ENCODE peak calls at places on chromosomes 11 and 22, in seven cellular contexts. P, N, G, J, C, D and T are unnamed samples.
A peak's percentile ranks its signal among the peaks of the same experiment; 100 is the strongest.

GRCh38 chr11:116853461-116854073 is 16.1 kb upstream of the APOA1 start:
- DNase-seq in N (no peak), P (peak; percentile 38), G (no peak), J (peak; percentile 82), D (no peak), C (no peak), T (no peak)

GRCh38 chr11:68128682-68129327 is 7.6 kb upstream of the CHKA start:
- DNase-seq in J (peak; percentile 97), P (no peak), C (peak; percentile 55), G (peak; percentile 79), D (no peak), N (peak; percentile 71), T (peak; percentile 73)

GRCh38 chr22:21761086-21761485 is 25.5 kb upstream of the YPEL1 start:
- DNase-seq in D (no peak), N (no peak), C (no peak), G (no peak), P (no peak), J (no peak), T (no peak)

GRCh38 chr11:128497057-128497957 is 90.1 kb downstream of the ETS1 start:
- DNase-seq in D (no peak), J (peak; percentile 96), G (no peak), C (no peak), N (no peak), P (no peak), T (no peak)

GRCh38 chr11:73989156-73989555 is 6.5 kb upstream of the UCP2 start:
- DNase-seq in C (peak; percentile 47), J (peak; percentile 48), D (no peak), N (no peak), P (no peak), G (no peak), T (no peak)

GRCh38 chr11:45748801-45749200 is 56.1 kb upstream of the SLC35C1 start:
- DNase-seq in P (no peak), C (no peak), D (no peak), J (no peak), G (no peak), N (no peak), T (no peak)

GRCh38 chr11:28448186-28448585 is 340.0 kb downstream of the METTL15 start:
- DNase-seq in N (no peak), C (no peak), J (no peak), G (no peak), D (no peak), P (no peak), T (no peak)

GRCh38 chr11:78653294-78653909 is 78.7 kb upstream of the NARS2 start:
- DNase-seq in J (no peak), D (no peak), C (no peak), N (no peak), P (no peak), G (no peak), T (no peak)

GRCh38 chr11:111957663-111958415 is 20.7 kb downstream of the DIXDC1 start:
- DNase-seq in N (no peak), C (no peak), P (no peak), D (no peak), J (no peak), G (no peak), T (no peak)

GRCh38 chr11:35035894-35036408 is 103.0 kb upstream of the CD44 start:
- DNase-seq in C (no peak), N (no peak), J (peak; percentile 98), D (no peak), G (no peak), P (no peak), T (no peak)

GRCh38 chr11:5310423-5310822 is 8.7 kb upstream of the OR51B4 start:
- DNase-seq in G (no peak), P (no peak), C (no peak), N (no peak), D (no peak), J (no peak), T (no peak)

GRCh38 chr11:27416568-27417176 is 53.7 kb upstream of the CCDC34 start:
- DNase-seq in P (no peak), C (no peak), D (no peak), G (no peak), N (no peak), J (no peak), T (no peak)

GRCh38 chr11:111926505-111927391 is 8.0 kb downstream of the C11orf52 start:
- DNase-seq in J (peak; percentile 99), G (peak; percentile 98), C (peak; percentile 99), D (peak; percentile 91), N (peak; percentile 98), P (peak; percentile 94), T (peak; percentile 98)

GRCh38 chr22:37659066-37659896 is 758 bp downstream of the PDXP start:
- DNase-seq in C (no peak), J (no peak), P (no peak), D (no peak), G (no peak), N (no peak), T (peak; percentile 64)

GRCh38 chr11:22640862-22641261 is 15.2 kb upstream of the FANCF start:
- DNase-seq in G (no peak), C (no peak), N (no peak), D (no peak), P (no peak), J (no peak), T (no peak)

GRCh38 chr22:44057411-44057987 is 33.4 kb downstream of the PARVB start:
- DNase-seq in G (peak; percentile 84), D (no peak), P (no peak), N (peak; percentile 72), J (peak; percentile 55), C (no peak), T (no peak)

GRCh38 chr11:79507726-79508125 is 66.9 kb upstream of the TENM4 start:
- DNase-seq in P (no peak), J (no peak), G (no peak), D (no peak), C (no peak), N (no peak), T (no peak)

GRCh38 chr11:113113801-113114451 is 152.7 kb downstream of the NCAM1 start:
- DNase-seq in P (no peak), G (no peak), J (no peak), N (no peak), D (no peak), C (no peak), T (no peak)

GRCh38 chr11:96156379-96156722 is 186.6 kb downstream of the MAML2 start:
- DNase-seq in C (no peak), J (no peak), N (no peak), D (no peak), P (no peak), G (no peak), T (no peak)

GRCh38 chr11:12678092-12678491 is 3.9 kb downstream of the TEAD1 start:
- DNase-seq in N (no peak), G (no peak), C (no peak), J (no peak), P (no peak), D (no peak), T (no peak)
- H3K4me3 ChIP-seq in N (peak overlapping the region; percentile 89), G (no peak overlapping the region), C (no peak overlapping the region), J (no peak overlapping the region), P (no peak overlapping the region), D (no peak overlapping the region), T (no peak overlapping the region)

GRCh38 chr11:134700101-134700640 is 288.1 kb upstream of the B3GAT1 start:
- DNase-seq in P (no peak), N (no peak), D (no peak), J (no peak), C (no peak), G (no peak), T (no peak)

GRCh38 chr11:134702827-134703226 is 290.8 kb upstream of the B3GAT1 start:
- DNase-seq in N (no peak), C (no peak), P (no peak), G (no peak), D (no peak), J (no peak), T (no peak)

GRCh38 chr11:134696455-134696854 is 284.4 kb upstream of the B3GAT1 start:
- DNase-seq in G (no peak), N (no peak), J (no peak), D (no peak), P (no peak), C (no peak), T (no peak)

DNA sequence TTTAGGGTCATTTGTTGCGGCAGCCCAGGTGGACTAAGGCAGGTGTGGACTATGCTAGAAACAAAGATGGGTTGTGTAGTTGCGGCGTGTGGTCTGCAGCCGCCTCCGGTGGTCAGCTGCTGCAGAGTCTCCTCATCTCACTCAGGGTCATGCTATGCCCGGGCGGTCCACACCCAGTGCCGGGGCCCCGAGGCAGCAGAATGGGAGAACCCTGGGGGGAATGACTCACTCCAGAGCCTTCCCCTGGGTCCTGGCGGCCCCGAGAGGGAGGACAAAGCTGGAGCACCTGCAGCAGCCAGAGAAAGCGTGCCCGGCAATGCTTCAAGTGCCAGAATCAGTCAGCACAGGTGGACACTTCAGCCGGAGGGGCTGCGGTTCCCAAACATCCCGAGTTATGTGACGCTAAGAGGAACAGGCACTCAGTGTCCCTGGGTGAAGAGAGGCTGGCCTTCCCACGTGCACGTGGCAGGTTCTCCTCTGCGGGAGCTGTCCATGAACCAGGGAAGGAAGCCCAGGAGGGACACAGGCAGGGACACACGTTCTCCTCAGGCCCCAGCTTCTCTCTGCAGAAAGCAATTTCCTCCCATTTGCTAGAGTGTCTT is 289.6 kb upstream of the B3GAT1 start:
- DNase-seq in G (no peak), N (no peak), J (no peak), P (no peak), D (no peak), C (no peak), T (no peak)
- H3K27me3 ChIP-seq in G (no peaks in the 10 kb centered on the region), N (no peaks in the 10 kb centered on the region), J (peaks cover 12% of the 10 kb centered on the region), P (no peaks in the 10 kb centered on the region), D (no peaks in the 10 kb centered on the region), C (peaks cover 28% of the 10 kb centered on the region), T (peaks cover 19% of the 10 kb centered on the region)

GRCh38 chr11:8794677-8795103 is 112.1 kb downstream of the RPL27A start:
- DNase-seq in P (no peak), D (no peak), N (no peak), C (peak; percentile 29), J (no peak), G (no peak), T (no peak)
- H3K27ac ChIP-seq in P (no peak overlapping the region), D (no peak overlapping the region), N (peak overlapping the region; percentile 89), C (no peak overlapping the region), J (peak overlapping the region; percentile 69), G (no peak overlapping the region), T (no peak overlapping the region)

GRCh38 chr22:50280708-50281383 is 10.7 kb upstream of the MAPK11 start:
- DNase-seq in D (no peak), P (no peak), J (no peak), G (no peak), N (no peak), C (no peak), T (no peak)

GRCh38 chr22:50280022-50280707 is 10.0 kb upstream of the MAPK11 start:
- DNase-seq in J (no peak), P (no peak), D (no peak), C (no peak), G (no peak), N (no peak), T (no peak)

GRCh38 chr22:50282361-50283144 is 12.4 kb upstream of the MAPK11 start:
- DNase-seq in N (no peak), J (peak; percentile 58), D (no peak), C (no peak), G (no peak), P (no peak), T (peak; percentile 89)

GRCh38 chr22:50281384-50281760 is 11.2 kb upstream of the MAPK11 start:
- DNase-seq in D (no peak), G (no peak), J (no peak), P (no peak), C (no peak), N (no peak), T (no peak)

DNA sequence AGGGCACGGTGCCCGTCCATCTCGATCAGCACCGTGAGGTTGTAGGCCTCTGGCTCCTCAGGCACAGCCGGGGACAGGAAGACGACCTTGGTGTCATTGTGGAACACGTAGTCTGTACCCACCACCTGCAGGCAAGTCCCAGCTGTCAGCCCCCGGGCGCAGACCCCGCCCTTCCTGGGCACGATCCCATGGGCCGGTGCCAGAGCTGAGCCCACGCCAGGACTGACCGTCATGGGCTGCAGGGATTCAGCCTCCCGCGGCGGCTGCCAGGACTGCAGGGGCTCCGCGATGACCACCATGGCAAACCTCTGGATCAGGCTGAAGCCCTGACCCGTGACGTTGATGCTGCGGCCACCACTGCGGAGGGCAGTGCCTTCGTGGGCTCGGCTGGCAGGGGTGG is 11.8 kb upstream of the MAPK11 start:
- DNase-seq in C (no peak), J (no peak), G (no peak), P (no peak), N (no peak), D (no peak), T (no peak)
- H3K4me3 ChIP-seq in C (no peak overlapping the region), J (no peak overlapping the region), G (no peak overlapping the region), P (no peak overlapping the region), N (no peak overlapping the region), D (no peak overlapping the region), T (no peak overlapping the region)